ENCODE peak calls at places on chromosomes 1 and 21, in nine cellular contexts. G, M, P, F, S, W, K, E and B are unnamed samples.

GRCh38 chr1:163346326-163346870 is 24.6 kb downstream of the NUF2 start:
- DNase-seq in K (no peak), S (no peak), M (no peak), F (no peak), G (no peak), W (no peak), E (no peak), P (no peak), B (no peak)

GRCh38 chr1:77121503-77121902 is 97.7 kb downstream of the PIGK start:
- DNase-seq in S (no peak), W (no peak), M (no peak), F (no peak), E (no peak), P (no peak), K (no peak), G (no peak), B (no peak)

GRCh38 chr1:1827089-1827433 is 48.8 kb upstream of the NADK start:
- DNase-seq in E (no peak), F (no peak), M (no peak), S (no peak), G (no peak), K (no peak), P (no peak), W (peak), B (no peak)

GRCh38 chr1:46613661-46614603 is 2.7 kb downstream of the MOB3C start:
- DNase-seq in P (no peak), W (peak), G (peak), S (peak), F (peak), E (no peak), K (no peak), M (peak), B (no peak)

GRCh38 chr1:51924455-51924854 is 45.9 kb upstream of the NRDC start:
- DNase-seq in K (no peak), S (no peak), W (no peak), F (no peak), G (no peak), P (no peak), M (no peak), E (no peak), B (no peak)

GRCh38 chr1:229035054-229035747 is 235.7 kb upstream of the RAB4A start:
- DNase-seq in W (no peak), G (peak), F (peak), E (no peak), M (no peak), K (no peak), S (no peak), P (no peak), B (no peak)

GRCh38 chr1:205270764-205271163 is 43.0 kb downstream of the TMCC2 start:
- DNase-seq in S (no peak), K (no peak), F (no peak), W (no peak), G (no peak), E (no peak), P (no peak), M (no peak), B (no peak)

GRCh38 chr1:119920104-119920968 is 24.0 kb upstream of the ADAM30 start:
- DNase-seq in E (no peak), M (no peak), P (no peak), K (no peak), S (no peak), W (no peak), G (no peak), F (no peak), B (no peak)

GRCh38 chr1:150995896-150996295 is 10.8 kb downstream of the MINDY1 start:
- DNase-seq in W (no peak), E (no peak), S (peak), G (no peak), M (no peak), F (no peak), K (peak), P (no peak), B (no peak)

GRCh38 chr21:45539796-45540600 is 2.2 kb downstream of the SLC19A1 start:
- DNase-seq in F (peak), G (no peak), K (no peak), S (peak), W (peak), M (no peak), E (no peak), P (no peak), B (no peak)

GRCh38 chr21:40618216-40618615 is 228.7 kb downstream of the DSCAM start:
- DNase-seq in M (no peak), S (no peak), F (no peak), P (no peak), G (no peak), W (no peak), K (no peak), E (no peak), B (no peak)

GRCh38 chr21:28827422-28827821 is 165.3 kb downstream of the LTN1 start:
- DNase-seq in P (no peak), W (no peak), S (no peak), M (no peak), G (no peak), F (no peak), E (no peak), K (no peak), B (no peak)

GRCh38 chr1:156021954-156022353 is 1.2 kb upstream of the SSR2 start:
- DNase-seq in W (no peak), P (no peak), G (no peak), E (no peak), F (no peak), K (no peak), M (no peak), S (no peak), B (no peak)

GRCh38 chr1:161816201-161816600 is 50.1 kb downstream of the ATF6 start:
- DNase-seq in W (no peak), E (no peak), M (no peak), G (no peak), P (no peak), F (no peak), K (no peak), S (no peak), B (no peak)

GRCh38 chr21:31108969-31109368 is 70.7 kb upstream of the KRTAP19-8 start:
- DNase-seq in K (no peak), G (no peak), F (no peak), S (no peak), P (no peak), W (no peak), E (no peak), M (no peak), B (no peak)

GRCh38 chr1:230909974-230910754 is 41.8 kb upstream of the C1orf198 start:
- DNase-seq in K (no peak), W (no peak), G (no peak), E (no peak), S (peak), F (no peak), P (no peak), M (no peak), B (no peak)

GRCh38 chr1:112706505-112707216 is at the start of gene RHOC:
- DNase-seq in P (no peak), G (peak), F (peak), K (peak), W (peak), E (peak), M (peak), S (peak), B (peak)

GRCh38 chr1:205449750-205450443 is 5.9 kb downstream of the BLACAT1 start:
- DNase-seq in G (peak), P (no peak), K (peak), W (no peak), F (no peak), E (peak), M (no peak), S (no peak), B (no peak)

GRCh38 chr1:54401799-54402198 is 4.4 kb downstream of the SSBP3 start:
- DNase-seq in S (no peak), W (peak), F (no peak), E (no peak), P (no peak), K (no peak), G (no peak), M (no peak), B (no peak)

GRCh38 chr1:67577646-67578045 is 107.4 kb upstream of the GADD45A start:
- DNase-seq in W (no peak), E (no peak), F (no peak), S (no peak), G (no peak), M (no peak), K (no peak), P (no peak), B (no peak)

GRCh38 chr1:9726406-9726805 is 74.9 kb downstream of the PIK3CD start:
- DNase-seq in W (no peak), E (no peak), F (no peak), M (no peak), S (no peak), G (no peak), P (no peak), K (no peak), B (no peak)

GRCh38 chr1:174998569-174999215 is 1.1 kb upstream of the CACYBP start:
- DNase-seq in K (peak), F (no peak), G (peak), E (peak), S (no peak), W (peak), M (no peak), P (peak), B (no peak)

GRCh38 chr1:10504259-10504658 is 29.5 kb downstream of the PEX14 start:
- DNase-seq in M (peak), G (no peak), F (no peak), E (no peak), P (no peak), W (no peak), S (no peak), K (no peak), B (no peak)

GRCh38 chr1:117607471-117607870 is 1.6 kb downstream of the TENT5C start:
- DNase-seq in W (no peak), G (no peak), F (no peak), E (no peak), S (no peak), K (no peak), P (peak), M (peak), B (no peak)

GRCh38 chr21:29005696-29006095 is 13.0 kb upstream of the LTN1 start:
- DNase-seq in W (no peak), F (no peak), P (no peak), K (no peak), S (no peak), G (no peak), E (no peak), M (no peak), B (no peak)

GRCh38 chr1:30172757-30173156 is 550.6 kb downstream of the MATN1 start:
- DNase-seq in M (no peak), K (no peak), F (no peak), G (no peak), P (no peak), W (no peak), S (no peak), E (no peak), B (no peak)

GRCh38 chr1:176701151-176701866 is 238.3 kb downstream of the PAPPA2 start:
- DNase-seq in E (no peak), W (no peak), F (no peak), P (no peak), K (no peak), S (no peak), M (no peak), G (no peak), B (no peak)

GRCh38 chr1:167799747-167800146 is 78.0 kb downstream of the MPZL1 start:
- DNase-seq in W (no peak), S (no peak), M (no peak), F (no peak), E (no peak), K (no peak), G (no peak), P (no peak), B (no peak)

GRCh38 chr1:16155537-16156410 is at the start of gene EPHA2:
- DNase-seq in S (peak), G (no peak), M (peak), F (no peak), W (peak), E (peak), P (no peak), K (peak), B (peak)

GRCh38 chr21:44704636-44705001 is 6.8 kb downstream of the TSPEAR start:
- DNase-seq in E (no peak), F (no peak), G (no peak), W (no peak), K (no peak), M (no peak), P (no peak), S (no peak), B (no peak)

GRCh38 chr1:218996362-218996761 is 177.3 kb upstream of the LYPLAL1 start:
- DNase-seq in W (no peak), P (no peak), F (no peak), G (no peak), S (no peak), K (no peak), M (no peak), E (no peak), B (no peak)
- TF ChIP-seq CTCF in W (no peak), P (no peak), F (peak), G (no peak), S (no peak), K (no peak), M (peak), E (no peak), B (no peak)

DNA sequence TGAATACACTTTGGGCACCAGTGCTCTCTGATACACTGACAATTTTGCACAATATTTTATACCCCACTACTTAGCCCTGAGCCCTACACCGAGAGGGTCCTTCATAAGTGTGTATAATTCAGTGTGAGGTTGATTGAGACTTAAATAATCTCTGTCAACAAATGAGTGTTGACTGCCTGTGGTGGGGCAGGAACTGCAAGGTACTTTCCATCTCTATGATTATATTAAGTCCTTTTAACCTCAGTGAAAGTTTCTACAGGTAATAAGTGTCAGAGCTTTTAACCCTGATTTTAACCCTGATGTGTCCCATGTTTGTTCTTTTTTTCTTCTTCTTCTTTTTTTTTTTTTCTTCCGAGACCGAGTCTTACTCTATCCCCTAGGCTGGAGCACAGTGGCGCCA is 5.8 kb downstream of the CASQ1 start:
- DNase-seq in S (no peak), P (no peak), G (no peak), W (no peak), F (no peak), E (no peak), M (no peak), K (no peak), B (no peak)
- TF ChIP-seq CTCF in S (no peak), P (no peak), G (no peak), W (no peak), F (no peak), E (no peak), M (no peak), K (no peak), B (no peak)

GRCh38 chr1:41536296-41536695 is 51.8 kb upstream of the EDN2 start:
- DNase-seq in E (no peak), S (no peak), P (no peak), K (no peak), F (no peak), M (peak), W (peak), G (no peak), B (no peak)

GRCh38 chr1:41534181-41535076 is 49.9 kb upstream of the EDN2 start:
- DNase-seq in W (peak), F (no peak), E (no peak), S (no peak), M (peak), G (no peak), K (no peak), P (no peak), B (no peak)

GRCh38 chr1:41533731-41534080 is 49.2 kb upstream of the EDN2 start:
- DNase-seq in K (no peak), G (no peak), E (no peak), S (no peak), M (no peak), W (peak), F (no peak), P (no peak), B (no peak)

GRCh38 chr1:41537257-41537656 is 52.8 kb upstream of the EDN2 start:
- DNase-seq in P (no peak), K (no peak), E (no peak), W (peak), G (no peak), F (no peak), S (no peak), M (no peak), B (no peak)

GRCh38 chr1:41535236-41535720 is 50.8 kb upstream of the EDN2 start:
- DNase-seq in G (no peak), E (no peak), M (peak), F (no peak), S (no peak), P (no peak), K (no peak), W (peak), B (no peak)
- TF ChIP-seq CTCF in G (no peak), E (no peak), M (no peak), F (no peak), S (no peak), P (no peak), K (no peak), W (no peak), B (no peak)

DNA sequence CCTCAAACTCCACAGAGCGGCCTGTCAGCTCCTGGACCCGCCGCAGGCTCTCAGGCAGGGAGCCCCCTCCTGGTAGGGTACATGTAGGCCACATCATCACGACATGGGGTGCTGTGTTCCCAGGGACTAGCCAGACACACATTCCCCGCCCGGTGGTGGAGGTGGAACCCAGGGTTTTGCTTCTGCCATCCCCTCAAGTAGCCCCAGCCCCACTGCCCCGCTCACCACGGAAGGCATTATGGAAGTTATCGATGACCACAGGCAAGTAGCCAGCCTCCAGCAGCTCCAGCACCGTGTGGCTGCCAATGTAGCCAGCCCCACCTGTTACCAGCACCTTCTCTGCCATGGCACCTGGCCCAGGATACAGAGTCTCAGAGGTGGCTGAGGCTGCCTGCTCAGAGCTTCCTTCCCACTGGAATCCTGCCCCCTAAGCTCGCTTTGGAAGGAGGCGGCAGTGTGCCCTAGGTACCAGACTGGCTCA is 1.9 kb downstream of the GALE start:
- DNase-seq in G (no peak), E (no peak), M (peak), S (no peak), W (peak), K (no peak), F (no peak), P (no peak), B (no peak)
- TF ChIP-seq CTCF in G (no peak), E (no peak), M (no peak), S (no peak), W (no peak), K (no peak), F (peak), P (no peak), B (no peak)

GRCh38 chr1:171805395-171806115 is 24.1 kb downstream of the METTL13 start:
- DNase-seq in G (peak), W (no peak), P (no peak), E (no peak), K (no peak), M (no peak), S (no peak), F (no peak), B (no peak)

GRCh38 chr1:171807547-171807946 is 26.1 kb downstream of the METTL13 start:
- DNase-seq in K (no peak), P (no peak), F (no peak), W (no peak), E (no peak), M (no peak), S (no peak), G (no peak), B (no peak)

GRCh38 chr1:171814692-171815091 is 26.6 kb upstream of the DNM3 start:
- DNase-seq in E (no peak), F (no peak), M (no peak), K (no peak), S (no peak), G (no peak), P (no peak), W (no peak), B (no peak)

GRCh38 chr1:171811671-171812070 is 29.6 kb upstream of the DNM3 start:
- DNase-seq in W (no peak), K (no peak), E (no peak), G (no peak), F (no peak), M (no peak), S (no peak), P (no peak), B (no peak)

GRCh38 chr1:171809834-171810233 is 28.4 kb downstream of the METTL13 start:
- DNase-seq in W (no peak), M (no peak), F (no peak), P (no peak), K (no peak), S (no peak), G (no peak), E (no peak), B (no peak)
- TF ChIP-seq CTCF in W (no peak), M (no peak), F (no peak), P (no peak), K (no peak), S (no peak), G (no peak), E (no peak), B (no peak)

DNA sequence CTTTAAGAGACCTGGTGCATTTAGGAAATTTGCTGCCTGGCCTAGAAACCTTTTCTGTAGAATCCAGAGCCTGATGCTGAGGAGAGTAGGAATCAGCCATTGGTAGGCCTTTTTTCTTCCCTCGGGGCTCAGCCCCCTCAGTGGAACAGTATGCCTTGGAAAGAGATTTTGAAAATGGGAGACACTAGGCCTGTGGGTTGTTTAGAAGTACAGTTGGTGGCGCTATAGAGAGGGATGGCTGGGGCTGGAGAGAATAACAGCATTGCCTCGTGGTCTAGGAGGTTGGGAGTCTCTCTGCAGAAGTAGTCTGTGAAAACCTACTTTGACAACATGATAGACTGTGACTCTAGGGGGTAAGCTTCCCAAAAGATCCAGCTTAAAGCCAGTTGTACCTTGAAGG is 8.2 kb downstream of the KIF2C start:
- DNase-seq in M (no peak), W (no peak), P (no peak), E (no peak), K (no peak), F (no peak), S (no peak), G (no peak), B (no peak)
- TF ChIP-seq CTCF in M (no peak), W (no peak), P (no peak), E (no peak), K (no peak), F (no peak), S (no peak), G (no peak), B (no peak)

GRCh38 chr1:18191868-18192155 is 84.2 kb downstream of the IGSF21 start:
- DNase-seq in M (no peak), W (no peak), K (no peak), F (no peak), P (no peak), G (no peak), E (no peak), S (no peak), B (no peak)
- TF ChIP-seq CTCF in M (no peak), W (no peak), K (no peak), F (no peak), P (no peak), G (no peak), E (no peak), S (no peak), B (no peak)

GRCh38 chr1:203625623-203626189 is 926 bp upstream of the ATP2B4 start:
- DNase-seq in P (peak), S (no peak), E (no peak), F (peak), G (peak), K (no peak), W (no peak), M (no peak), B (no peak)
- TF ChIP-seq CTCF in P (peak), S (peak), E (no peak), F (peak), G (peak), K (no peak), W (peak), M (peak), B (peak)

GRCh38 chr1:221740941-221741363 is 937 bp downstream of the DUSP10 start:
- DNase-seq in P (no peak), S (no peak), M (no peak), F (no peak), G (no peak), K (no peak), E (no peak), W (peak), B (no peak)

GRCh38 chr1:221741364-221741970 is 422 bp downstream of the DUSP10 start:
- DNase-seq in E (no peak), G (peak), P (no peak), F (no peak), M (peak), W (peak), S (no peak), K (peak), B (no peak)

GRCh38 chr1:221743416-221744208 is 1.7 kb upstream of the DUSP10 start:
- DNase-seq in S (no peak), G (peak), P (no peak), E (no peak), W (no peak), F (peak), M (no peak), K (no peak), B (no peak)

GRCh38 chr1:221741971-221742554 is at the start of gene DUSP10:
- DNase-seq in K (peak), S (peak), P (peak), E (peak), G (peak), W (peak), F (peak), M (peak), B (peak)

GRCh38 chr1:221742555-221743415 is 896 bp upstream of the DUSP10 start:
- DNase-seq in G (peak), K (peak), W (peak), M (peak), F (peak), E (peak), P (peak), S (peak), B (no peak)
- TF ChIP-seq CTCF in G (no peak), K (peak), W (no peak), M (peak), F (peak), E (peak), P (no peak), S (peak), B (no peak)